ENCODE peak calls at places on chromosomes 6 and 20, in five cellular contexts. X, N, P, Z and E are unnamed samples.
A peak's percentile ranks its signal among the peaks of the same experiment; 100 is the strongest.

GRCh38 chr6:137224890-137225198 is 5.7 kb upstream of the IFNGR1 start:
- DNase-seq in N (no peak), Z (no peak), P (no peak), X (no peak), E (no peak)

GRCh38 chr6:160967833-160968232 is 23.7 kb upstream of the MAP3K4 start:
- DNase-seq in Z (no peak), X (no peak), P (no peak), N (no peak), E (no peak)

GRCh38 chr6:105831321-105831720 is 254.8 kb upstream of the PRDM1 start:
- DNase-seq in X (no peak), Z (no peak), N (peak; percentile 23), P (no peak), E (no peak)

GRCh38 chr20:23659989-23660837 is 22.5 kb upstream of the CST3 start:
- DNase-seq in X (no peak), P (no peak), N (no peak), Z (peak; percentile 41), E (peak; percentile 40)

GRCh38 chr20:51446230-51446629 is 96.3 kb downstream of the NFATC2 start:
- DNase-seq in Z (no peak), P (no peak), N (no peak), X (no peak), E (no peak)

GRCh38 chr6:163712981-163713380 is 298.5 kb downstream of the QKI start:
- DNase-seq in N (no peak), Z (no peak), P (no peak), X (no peak), E (no peak)

GRCh38 chr20:61260905-61261304 is 8.8 kb downstream of the CDH4 start:
- DNase-seq in N (no peak), X (no peak), Z (no peak), P (no peak), E (no peak)

GRCh38 chr6:17394192-17394611 is 807 bp downstream of the CAP2 start:
- DNase-seq in N (no peak), P (no peak), X (no peak), Z (no peak), E (no peak)

GRCh38 chr6:131146865-131147264 is 11.6 kb downstream of the AKAP7 start:
- DNase-seq in P (no peak), N (no peak), X (no peak), Z (no peak), E (no peak)

GRCh38 chr6:12163149-12163548 is 127.0 kb upstream of the EDN1 start:
- DNase-seq in N (no peak), P (peak; percentile 14), X (no peak), Z (no peak), E (no peak)

GRCh38 chr20:37651932-37652331 is 41.9 kb upstream of the CTNNBL1 start:
- DNase-seq in P (peak; percentile 34), X (no peak), Z (no peak), N (peak; percentile 71), E (no peak)

GRCh38 chr20:32040142-32040953 is 11.7 kb upstream of the HCK start:
- DNase-seq in P (no peak), Z (no peak), X (no peak), N (no peak), E (no peak)

GRCh38 chr6:3484240-3484639 is 27.4 kb upstream of the SLC22A23 start:
- DNase-seq in P (no peak), Z (no peak), X (no peak), N (no peak), E (no peak)

GRCh38 chr6:157442296-157442695 is 61.3 kb downstream of the ZDHHC14 start:
- DNase-seq in Z (peak; percentile 11), X (no peak), P (no peak), N (no peak), E (no peak)

GRCh38 chr6:6803180-6803978 is 214.9 kb downstream of the LY86 start:
- DNase-seq in P (peak; percentile 66), X (no peak), Z (no peak), N (no peak), E (no peak)

GRCh38 chr6:56282391-56282790 is 35.0 kb upstream of the COL21A1 start:
- DNase-seq in P (no peak), N (no peak), X (no peak), Z (no peak), E (no peak)

GRCh38 chr6:35486005-35486925 is 10.6 kb downstream of the TEAD3 start:
- DNase-seq in N (no peak), X (no peak), Z (no peak), P (no peak), E (no peak)

GRCh38 chr6:142838821-142839685 is 105.9 kb downstream of the HIVEP2 start:
- DNase-seq in Z (no peak), X (no peak), N (no peak), P (no peak), E (no peak)

GRCh38 chr6:80438728-80439127 is 332.3 kb downstream of the BCKDHB start:
- DNase-seq in Z (peak; percentile 59), N (no peak), X (no peak), P (no peak), E (no peak)

GRCh38 chr6:132282696-132283095 is 118.6 kb downstream of the MOXD1 start:
- DNase-seq in N (no peak), Z (no peak), P (no peak), X (no peak), E (no peak)

GRCh38 chr20:59603176-59603575 is 1.2 kb upstream of the PHACTR3 start:
- DNase-seq in N (no peak), P (no peak), Z (no peak), X (no peak), E (no peak)

GRCh38 chr6:44100088-44100550 is 27.1 kb downstream of the MRPL14 start:
- DNase-seq in Z (no peak), X (no peak), P (no peak), N (peak; percentile 56), E (no peak)

GRCh38 chr6:154805288-154805911 is 72.2 kb downstream of the SCAF8 start:
- DNase-seq in N (no peak), P (peak; percentile 25), X (no peak), Z (peak; percentile 32), E (peak; percentile 15)

GRCh38 chr20:5658897-5659296 is 91.3 kb upstream of the SHLD1 start:
- DNase-seq in X (peak; percentile 20), Z (peak; percentile 64), N (no peak), P (peak; percentile 66), E (peak; percentile 68)

GRCh38 chr20:33071198-33071597 is 8.2 kb upstream of the BPIFB4 start:
- DNase-seq in X (no peak), P (no peak), Z (no peak), N (no peak), E (no peak)

GRCh38 chr6:47977314-47977713 is 133.7 kb downstream of the PTCHD4 start:
- DNase-seq in P (no peak), Z (no peak), X (no peak), N (no peak), E (no peak)

GRCh38 chr6:159540883-159541282 is 152.2 kb downstream of the SOD2 start:
- DNase-seq in Z (no peak), N (no peak), X (no peak), P (no peak), E (no peak)

GRCh38 chr6:61809004-61809595 is 476.9 kb downstream of the KHDRBS2 start:
- DNase-seq in P (peak; percentile 12), Z (no peak), N (no peak), X (no peak), E (no peak)

GRCh38 chr20:59828478-59829414 is 104.7 kb downstream of the SYCP2 start:
- DNase-seq in Z (no peak), P (no peak), X (no peak), N (no peak), E (no peak)

GRCh38 chr6:109073344-109074235 is 21.1 kb downstream of the SESN1 start:
- DNase-seq in X (no peak), N (peak; percentile 60), Z (peak; percentile 46), P (peak; percentile 31), E (peak; percentile 44)

GRCh38 chr20:1664911-1665310 is 7.3 kb upstream of the SIRPG start:
- DNase-seq in Z (no peak), P (peak; percentile 16), X (no peak), N (no peak), E (no peak)

GRCh38 chr6:150037526-150038201 is 12.3 kb upstream of the RAET1L start:
- DNase-seq in P (no peak), Z (no peak), X (no peak), N (no peak), E (no peak)

GRCh38 chr6:150043096-150043495 is 17.8 kb upstream of the RAET1L start:
- DNase-seq in P (no peak), N (no peak), X (no peak), Z (no peak), E (no peak)

GRCh38 chr6:150033197-150033771 is 8.0 kb upstream of the RAET1L start:
- DNase-seq in X (no peak), N (no peak), P (no peak), Z (no peak), E (no peak)

GRCh38 chr6:150036081-150036480 is 10.7 kb upstream of the RAET1L start:
- DNase-seq in N (no peak), P (no peak), Z (no peak), X (no peak), E (no peak)

GRCh38 chr6:150038202-150038830 is 13.0 kb upstream of the RAET1L start:
- DNase-seq in X (no peak), P (no peak), N (no peak), Z (no peak), E (no peak)
- TF ChIP-seq CTCF in X (no peak), P (no peak), N (no peak), Z (no peak), E (no peak)

DNA sequence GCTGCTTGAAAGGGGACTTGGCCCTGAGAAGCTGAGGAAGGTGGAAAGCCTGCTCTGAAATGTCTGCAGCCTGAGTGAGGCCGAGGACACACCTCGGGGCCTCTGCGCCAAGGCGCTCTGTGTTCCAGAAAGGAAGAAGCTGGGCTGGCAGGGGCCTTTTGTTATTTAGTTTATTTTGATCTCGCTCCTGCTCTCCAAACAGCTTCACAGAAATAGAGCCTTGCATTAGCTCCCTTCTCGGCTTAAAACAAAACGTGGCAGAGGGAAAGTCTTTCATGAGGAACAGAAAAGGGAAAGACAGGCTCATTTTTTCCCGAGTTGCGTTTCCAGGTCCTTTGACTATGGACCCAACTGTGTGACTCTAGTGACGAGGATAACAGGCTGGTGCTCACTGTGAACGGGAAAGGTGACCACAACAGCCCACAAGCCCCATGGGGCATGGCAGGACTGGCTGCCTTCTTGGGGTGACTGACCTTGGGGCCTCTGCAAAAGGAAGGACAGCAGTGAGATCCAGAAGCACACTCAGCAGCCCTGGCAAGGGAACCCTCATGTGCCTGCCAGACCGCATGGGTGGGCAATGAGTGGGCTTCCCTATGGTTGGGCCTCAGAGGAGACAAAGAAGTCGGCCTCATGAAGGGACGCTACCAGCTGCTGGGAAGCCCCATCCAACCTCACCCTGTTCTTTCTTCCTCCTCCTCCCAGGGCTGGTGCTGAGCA is 18.7 kb downstream of the LEMD2 start:
- DNase-seq in P (no peak), N (no peak), Z (no peak), X (no peak), E (no peak)
- TF ChIP-seq CTCF in P (no peak), N (no peak), Z (no peak), X (no peak), E (no peak)

GRCh38 chr6:53103993-53104675 is 38.9 kb downstream of the FBXO9 start:
- DNase-seq in P (no peak), Z (no peak), N (no peak), X (no peak), E (no peak)
- TF ChIP-seq CTCF in P (peak; percentile 13), Z (no peak), N (peak; percentile 39), X (no peak), E (no peak)

DNA sequence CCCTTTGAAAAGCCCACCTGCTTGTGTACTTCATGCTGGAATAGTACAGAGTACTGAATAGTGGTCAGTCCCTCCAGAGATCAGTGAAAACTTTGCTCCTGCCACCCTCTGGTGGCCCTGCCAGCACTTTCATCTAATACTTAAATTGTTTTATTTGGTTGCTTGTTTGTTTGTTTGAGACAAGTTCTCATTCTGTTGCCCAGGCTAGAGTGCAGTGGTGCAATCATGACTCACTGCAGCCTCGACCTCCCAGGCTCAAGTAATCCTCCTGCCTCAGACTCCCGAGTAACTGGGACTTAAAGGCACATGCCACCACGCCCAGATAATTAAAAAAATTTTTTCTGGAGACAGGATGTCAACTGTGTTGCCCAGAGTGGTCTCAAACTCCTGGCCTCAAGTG is 9.1 kb downstream of the FAM83D start:
- DNase-seq in P (no peak), Z (no peak), N (no peak), X (no peak), E (no peak)
- TF ChIP-seq CTCF in P (no peak), Z (peak; percentile 14), N (peak; percentile 23), X (no peak), E (no peak)